ENCODE peak calls at places on chromosomes 7 and 10, in nine cellular contexts. U is suprapubic skin; B is tibial artery; F is stomach; C is K562; E is CD8-positive, alpha-beta memory T cell; O is heart right ventricle; N is HCT116; Q is astrocyte. X is an unnamed sample. For H3K9me3, the result is how much of the 10 kb centered on the place peaks cover.

GRCh38 chr7:108415821-108416536 is 40.3 kb downstream of the NRCAM start:
- DNase-seq in U (no peak), B (no peak), F (no peak), C (no peak), E (no peak), O (no peak), N (no peak), Q (peak), X (no peak)

GRCh38 chr7:19392246-19392645 is 247.0 kb upstream of the FERD3L start:
- DNase-seq in U (no peak), B (no peak), F (no peak), C (no peak), E (no peak), O (no peak), N (no peak), Q (peak), X (no peak)

GRCh38 chr7:144955422-144955821 is 119.6 kb upstream of the TPK1 start:
- DNase-seq in U (no peak), B (no peak), F (no peak), C (no peak), E (no peak), O (no peak), N (no peak), Q (no peak), X (no peak)

GRCh38 chr10:132096223-132096622 is 30.5 kb downstream of the JAKMIP3 start:
- DNase-seq in U (no peak), B (no peak), F (peak), C (no peak), E (no peak), O (no peak), N (peak), Q (peak), X (no peak)

GRCh38 chr10:70575874-70576802 is 26.4 kb downstream of the PRF1 start:
- DNase-seq in U (no peak), B (peak), F (peak), C (peak), E (peak), O (peak), N (peak), Q (peak), X (peak)

GRCh38 chr7:424961-425793 is 94.5 kb downstream of the PDGFA start:
- DNase-seq in U (no peak), B (peak), F (no peak), C (no peak), E (no peak), O (no peak), N (no peak), Q (peak), X (no peak)

GRCh38 chr10:84329986-84330651 is 1.7 kb downstream of the CCSER2 start:
- DNase-seq in U (no peak), B (no peak), F (no peak), C (no peak), E (peak), O (no peak), N (no peak), Q (no peak), X (no peak)

GRCh38 chr10:95613330-95613729 is 43.2 kb downstream of the ALDH18A1 start:
- DNase-seq in U (no peak), B (no peak), F (no peak), C (no peak), E (no peak), O (no peak), N (no peak), Q (no peak), X (no peak)

GRCh38 chr7:27895553-27895952 is 155.6 kb downstream of the TAX1BP1 start:
- DNase-seq in U (no peak), B (no peak), F (no peak), C (no peak), E (no peak), O (no peak), N (no peak), Q (no peak), X (no peak)

GRCh38 chr7:145020454-145020853 is 184.6 kb upstream of the TPK1 start:
- DNase-seq in U (no peak), B (no peak), F (no peak), C (no peak), E (no peak), O (no peak), N (no peak), Q (no peak), X (no peak)

GRCh38 chr10:124161212-124162000 is 68.0 kb upstream of the CHST15 start:
- DNase-seq in U (peak), B (no peak), F (no peak), C (no peak), E (no peak), O (no peak), N (no peak), Q (no peak), X (no peak)

GRCh38 chr10:15027741-15028140 is 16.0 kb upstream of the OLAH start:
- DNase-seq in U (no peak), B (no peak), F (no peak), C (no peak), E (no peak), O (no peak), N (no peak), Q (no peak), X (no peak)

GRCh38 chr7:23696916-23697441 is 13.0 kb upstream of the STK31 start:
- DNase-seq in U (no peak), B (peak), F (peak), C (peak), E (peak), O (peak), N (peak), Q (peak), X (no peak)

GRCh38 chr7:112843151-112843550 is 53.0 kb upstream of the TMEM168 start:
- DNase-seq in U (no peak), B (no peak), F (no peak), C (no peak), E (no peak), O (no peak), N (no peak), Q (no peak), X (no peak)

GRCh38 chr10:131997366-131998049 is 15.8 kb upstream of the BNIP3 start:
- DNase-seq in U (peak), B (peak), F (peak), C (no peak), E (no peak), O (peak), N (no peak), Q (no peak), X (peak)

GRCh38 chr7:72249106-72249505 is 163.0 kb downstream of the CALN1 start:
- DNase-seq in U (no peak), B (no peak), F (no peak), C (no peak), E (no peak), O (no peak), N (no peak), Q (no peak), X (no peak)

GRCh38 chr10:17123961-17124360 is 5.7 kb downstream of the CUBN start:
- DNase-seq in U (no peak), B (no peak), F (no peak), C (no peak), E (no peak), O (no peak), N (no peak), Q (no peak), X (no peak)

GRCh38 chr10:102231357-102232318 is 5.5 kb downstream of the ELOVL3 start:
- DNase-seq in U (no peak), B (no peak), F (peak), C (peak), E (peak), O (peak), N (peak), Q (no peak), X (peak)

GRCh38 chr10:101453791-101454718 is 100.1 kb downstream of the BTRC start:
- DNase-seq in U (no peak), B (no peak), F (no peak), C (no peak), E (no peak), O (no peak), N (no peak), Q (peak), X (no peak)

GRCh38 chr10:120897343-120897742 is 46.2 kb downstream of the WDR11 start:
- DNase-seq in U (no peak), B (no peak), F (no peak), C (no peak), E (no peak), O (no peak), N (no peak), Q (no peak), X (no peak)

GRCh38 chr7:132557489-132558044 is 18.7 kb downstream of the PLXNA4 start:
- DNase-seq in U (no peak), B (no peak), F (no peak), C (no peak), E (no peak), O (no peak), N (no peak), Q (peak), X (no peak)

GRCh38 chr7:129742267-129742666 is 130.7 kb downstream of the NRF1 start:
- DNase-seq in U (no peak), B (no peak), F (no peak), C (no peak), E (no peak), O (no peak), N (no peak), Q (no peak), X (no peak)

GRCh38 chr7:123054357-123055133 is 59.0 kb upstream of the TAS2R16 start:
- DNase-seq in U (no peak), B (no peak), F (peak), C (no peak), E (no peak), O (peak), N (peak), Q (no peak), X (no peak)

GRCh38 chr7:8605227-8605626 is 171.8 kb downstream of the NXPH1 start:
- DNase-seq in U (no peak), B (no peak), F (no peak), C (no peak), E (no peak), O (no peak), N (no peak), Q (no peak), X (no peak)

GRCh38 chr7:151276651-151277590 is 28.4 kb upstream of the SMARCD3 start:
- DNase-seq in U (no peak), B (no peak), F (peak), C (peak), E (peak), O (peak), N (peak), Q (peak), X (no peak)

GRCh38 chr10:99849057-99849456 is 66.6 kb downstream of the ABCC2 start:
- DNase-seq in U (no peak), B (no peak), F (no peak), C (no peak), E (no peak), O (no peak), N (no peak), Q (no peak), X (no peak)

GRCh38 chr10:14837003-14837755 is 658 bp downstream of the CDNF start:
- DNase-seq in U (no peak), B (no peak), F (no peak), C (no peak), E (no peak), O (no peak), N (no peak), Q (peak), X (no peak)

GRCh38 chr7:22356855-22357310 is at the start of gene RAPGEF5:
- DNase-seq in U (no peak), B (no peak), F (peak), C (no peak), E (no peak), O (no peak), N (peak), Q (no peak), X (no peak)

GRCh38 chr10:102421645-102422585 is 1.3 kb downstream of the FBXL15 start:
- DNase-seq in U (no peak), B (no peak), F (peak), C (peak), E (no peak), O (no peak), N (no peak), Q (no peak), X (peak)

GRCh38 chr7:74306737-74307469 is 17.7 kb downstream of the CLIP2 start:
- DNase-seq in U (no peak), B (peak), F (peak), C (peak), E (no peak), O (peak), N (no peak), Q (peak), X (no peak)

GRCh38 chr10:117885206-117885605 is 161.5 kb downstream of the RAB11FIP2 start:
- DNase-seq in U (no peak), B (no peak), F (no peak), C (no peak), E (no peak), O (no peak), N (no peak), Q (no peak), X (no peak)

GRCh38 chr10:13338337-13339128 is 9.6 kb downstream of the SEPHS1 start:
- DNase-seq in U (no peak), B (no peak), F (no peak), C (no peak), E (no peak), O (no peak), N (no peak), Q (peak), X (no peak)

GRCh38 chr7:11552676-11553075 is 279.3 kb downstream of the THSD7A start:
- DNase-seq in U (no peak), B (no peak), F (no peak), C (no peak), E (no peak), O (no peak), N (no peak), Q (no peak), X (no peak)

GRCh38 chr10:131937832-131938231 is 37.0 kb downstream of the PPP2R2D start:
- DNase-seq in U (no peak), B (no peak), F (no peak), C (no peak), E (no peak), O (no peak), N (no peak), Q (no peak), X (no peak)

GRCh38 chr10:46309511-46310142 is 22.8 kb downstream of the ANTXRL start:
- DNase-seq in U (no peak), B (no peak), F (peak), C (no peak), E (no peak), O (no peak), N (no peak), Q (no peak), X (no peak)

GRCh38 chr10:91589015-91589655 is 43.7 kb downstream of the PPP1R3C start:
- DNase-seq in U (no peak), B (no peak), F (no peak), C (no peak), E (no peak), O (peak), N (no peak), Q (peak), X (no peak)

GRCh38 chr7:150321788-150322113 is 1.4 kb upstream of the LRRC61 start:
- DNase-seq in U (no peak), B (no peak), F (no peak), C (no peak), E (no peak), O (no peak), N (no peak), Q (no peak), X (no peak)

GRCh38 chr10:132347931-132348267 is 15.9 kb downstream of the LRRC27 start:
- DNase-seq in U (no peak), B (no peak), F (no peak), C (no peak), E (no peak), O (no peak), N (no peak), Q (no peak), X (no peak)

DNA sequence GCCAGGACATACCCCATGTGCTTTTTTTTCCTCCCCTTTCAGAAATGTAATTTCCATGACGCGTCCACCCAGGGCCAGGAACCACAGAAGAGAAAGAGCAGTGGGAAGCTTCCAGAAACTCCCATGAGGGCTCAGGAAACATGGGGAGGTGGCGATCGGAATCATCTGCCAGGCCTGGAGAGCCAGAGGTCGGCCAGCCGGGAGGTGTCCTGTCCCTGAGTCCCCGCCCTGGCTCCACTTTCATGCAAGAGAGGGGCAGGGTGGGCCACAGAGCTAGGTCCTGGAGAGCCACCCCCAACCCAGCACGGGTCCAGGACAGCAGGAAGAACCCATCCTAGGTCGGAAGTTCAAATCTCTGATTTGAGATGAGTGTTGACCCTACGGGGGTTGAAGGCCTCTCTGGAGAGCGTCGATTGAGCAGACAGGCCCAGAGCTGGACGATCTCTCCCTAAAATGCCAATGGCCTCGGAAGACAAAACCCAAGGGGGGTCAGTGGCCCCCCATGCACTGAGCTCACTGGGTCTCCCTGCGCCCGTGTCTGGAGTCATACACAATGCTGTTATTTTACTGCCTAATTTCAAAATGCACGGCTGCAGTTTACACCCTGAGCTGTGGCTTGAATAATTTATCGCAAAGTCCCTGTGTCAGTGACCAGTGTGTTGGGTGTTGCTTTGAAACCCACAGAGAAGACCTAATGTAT is 594.1 kb downstream of the PTPRN2 start:
- DNase-seq in U (no peak), B (no peak), F (no peak), C (no peak), E (no peak), O (no peak), N (no peak), Q (no peak), X (no peak)
- H3K9me3 ChIP-seq in U (under half), B (under half), F (under half), C (under half), E (under half), O (under half), N (under half), Q (under half), X (under half)

GRCh38 chr7:56199639-56200038 is 83.4 kb upstream of the NUPR2 start:
- DNase-seq in U (no peak), B (no peak), F (no peak), C (no peak), E (no peak), O (no peak), N (no peak), Q (no peak), X (no peak)
- H3K9me3 ChIP-seq in U (under half), B (under half), F (under half), C (under half), E (under half), O (under half), N (under half), Q (under half), X (under half)

GRCh38 chr10:5973069-5973468 is 4.3 kb downstream of the IL15RA start:
- DNase-seq in U (no peak), B (no peak), F (peak), C (no peak), E (no peak), O (no peak), N (no peak), Q (no peak), X (no peak)
- H3K9me3 ChIP-seq in U (under half), B (under half), F (under half), C (under half), E (under half), O (under half), N (under half), Q (under half), X (under half)

GRCh38 chr10:37379991-37380390 is 254.6 kb downstream of the ANKRD30A start:
- DNase-seq in U (no peak), B (no peak), F (no peak), C (no peak), E (no peak), O (no peak), N (no peak), Q (no peak), X (no peak)
- H3K9me3 ChIP-seq in U (under half), B (under half), F (under half), C (under half), E (under half), O (under half), N (under half), Q (under half), X (under half)

DNA sequence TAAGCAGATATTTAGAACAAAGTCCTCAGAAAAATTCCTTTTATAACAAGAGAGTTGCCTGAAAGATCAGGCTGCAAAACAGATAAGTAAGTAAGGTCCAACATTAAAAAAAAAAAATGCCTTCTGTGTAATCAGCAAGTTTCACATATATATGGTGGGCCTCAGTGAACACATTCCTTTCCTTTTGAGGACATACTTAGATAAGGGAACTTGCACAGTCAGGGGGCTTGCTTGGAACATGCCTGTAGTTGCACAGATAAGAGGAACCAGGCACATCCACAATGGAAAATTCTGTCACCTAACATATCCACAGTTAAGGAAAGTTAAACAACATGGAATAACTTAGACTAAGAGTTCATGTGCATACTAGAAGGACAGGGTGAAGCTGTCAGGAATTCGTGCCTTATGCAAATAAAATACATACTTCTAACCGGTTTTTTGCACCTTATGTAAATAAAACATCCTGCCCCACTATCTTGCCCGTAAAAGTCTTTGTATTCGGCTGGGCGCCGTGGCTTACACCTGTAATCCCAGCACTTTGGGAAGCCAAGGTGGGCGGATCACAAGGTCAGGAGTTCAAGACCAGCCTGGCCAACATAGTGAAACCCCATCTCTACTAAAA is 257.3 kb downstream of the ZNF33B start:
- DNase-seq in U (no peak), B (no peak), F (no peak), C (no peak), E (no peak), O (no peak), N (no peak), Q (no peak), X (no peak)
- H3K9me3 ChIP-seq in U (under half), B (under half), F (under half), C (under half), E (under half), O (under half), N (under half), Q (under half), X (under half)

DNA sequence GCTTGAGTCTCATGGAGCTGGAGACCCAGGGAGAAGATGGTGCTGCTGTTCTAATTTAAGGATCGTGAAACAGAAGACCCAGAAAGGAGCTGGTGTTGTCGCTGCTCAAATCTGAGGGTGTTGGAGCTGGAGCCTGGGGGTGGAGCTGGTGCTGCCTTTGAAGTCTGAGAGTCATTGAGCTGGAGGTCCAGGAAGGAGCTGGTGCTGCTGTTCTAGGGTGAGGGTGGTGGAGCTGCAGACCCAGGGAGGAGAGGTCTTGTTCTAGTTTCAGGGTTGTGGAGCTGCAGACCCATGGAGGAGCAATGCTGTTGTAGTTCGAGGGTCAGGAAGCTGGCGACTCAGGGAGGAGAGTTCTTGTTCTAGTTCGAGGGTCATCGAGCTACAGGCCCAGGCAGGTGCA is 84.1 kb upstream of the ZNF479 start:
- DNase-seq in U (no peak), B (no peak), F (no peak), C (no peak), E (no peak), O (no peak), N (no peak), Q (no peak), X (no peak)
- H3K9me3 ChIP-seq in U (under half), B (under half), F (half or more), C (under half), E (under half), O (under half), N (under half), Q (under half), X (under half)

GRCh38 chr7:2753148-2753547 is 65.1 kb downstream of the AMZ1 start:
- DNase-seq in U (no peak), B (no peak), F (no peak), C (no peak), E (no peak), O (no peak), N (no peak), Q (no peak), X (no peak)
- H3K9me3 ChIP-seq in U (under half), B (under half), F (under half), C (under half), E (under half), O (under half), N (under half), Q (under half), X (under half)